ENCODE peak calls at places on chromosomes 4 and X, in seven cellular contexts. N is HepG2, X is WTC11, P is GM12865, V is Panc1, O is tibial artery, W is body of pancreas. T is an unnamed sample.

GRCh38 chrX:47351706-47352105 is 18.7 kb upstream of the ZNF157 start:
- DNase-seq in O (no peak), X (no peak), V (no peak), N (no peak), P (no peak), W (no peak), T (no peak)

GRCh38 chrX:25206761-25207160 is 191.0 kb upstream of the ARX start:
- DNase-seq in X (no peak), N (no peak), O (no peak), V (no peak), W (no peak), P (no peak), T (no peak)

GRCh38 chr4:106594291-106594952 is 225.8 kb upstream of the GIMD1 start:
- DNase-seq in W (no peak), O (no peak), P (no peak), V (no peak), X (no peak), N (no peak), T (no peak)

GRCh38 chr4:144176476-144176875 is 36.0 kb upstream of the GYPA start:
- DNase-seq in O (no peak), P (no peak), W (no peak), V (no peak), N (no peak), X (no peak), T (no peak)

GRCh38 chrX:52082578-52082977 is 13.6 kb upstream of the MAGED4B start:
- DNase-seq in O (no peak), P (no peak), N (no peak), V (no peak), W (no peak), X (no peak), T (no peak)

GRCh38 chrX:16992902-16993301 is 46.4 kb downstream of the REPS2 start:
- DNase-seq in V (no peak), N (no peak), W (no peak), O (no peak), X (no peak), P (no peak), T (no peak)

GRCh38 chrX:119758682-119759332 is 419 bp downstream of the SOWAHD start:
- DNase-seq in W (no peak), N (no peak), P (peak), V (no peak), O (no peak), X (peak), T (no peak)

GRCh38 chr4:165700855-165701254 is 172.2 kb upstream of the TLL1 start:
- DNase-seq in N (peak), X (peak), V (no peak), W (no peak), O (no peak), P (peak), T (no peak)

GRCh38 chr4:140604544-140604943 is 35.8 kb upstream of the UCP1 start:
- DNase-seq in O (no peak), N (no peak), P (no peak), W (no peak), X (no peak), V (no peak), T (no peak)
- TF ChIP-seq CTCF in O (no peak), N (no peak), P (no peak), W (no peak), X (no peak), V (no peak), T (no peak)

GRCh38 chrX:49192722-49193328 is 6.7 kb upstream of the PRICKLE3 start:
- DNase-seq in N (no peak), P (peak), X (peak), W (peak), V (no peak), O (no peak), T (no peak)
- TF ChIP-seq CTCF in N (peak), P (peak), X (peak), W (peak), V (peak), O (peak), T (peak)

GRCh38 chrX:22383988-22384387 is 111.3 kb downstream of the CBLL2 start:
- DNase-seq in W (no peak), V (no peak), N (no peak), O (no peak), P (peak), X (peak), T (no peak)
- TF ChIP-seq CTCF in W (no peak), V (no peak), N (no peak), O (no peak), P (no peak), X (no peak), T (no peak)

GRCh38 chr4:6720202-6720699 is 4.3 kb downstream of the BLOC1S4 start:
- DNase-seq in N (peak), W (peak), O (peak), P (peak), X (peak), V (no peak), T (peak)

GRCh38 chr4:6719611-6720179 is 3.7 kb downstream of the BLOC1S4 start:
- DNase-seq in X (no peak), V (no peak), O (no peak), N (no peak), P (no peak), W (no peak), T (no peak)

GRCh38 chr4:6718932-6719610 is 3.1 kb downstream of the BLOC1S4 start:
- DNase-seq in N (no peak), P (no peak), V (no peak), W (no peak), X (no peak), O (no peak), T (no peak)

GRCh38 chr4:6722891-6723290 is 6.9 kb downstream of the BLOC1S4 start:
- DNase-seq in V (no peak), P (no peak), X (no peak), O (no peak), N (no peak), W (no peak), T (no peak)

GRCh38 chr4:6721121-6721520 is 5.1 kb downstream of the BLOC1S4 start:
- DNase-seq in P (no peak), N (no peak), O (no peak), X (no peak), V (no peak), W (no peak), T (no peak)
- TF ChIP-seq CTCF in P (no peak), N (no peak), O (no peak), X (no peak), V (no peak), W (no peak), T (no peak)

DNA sequence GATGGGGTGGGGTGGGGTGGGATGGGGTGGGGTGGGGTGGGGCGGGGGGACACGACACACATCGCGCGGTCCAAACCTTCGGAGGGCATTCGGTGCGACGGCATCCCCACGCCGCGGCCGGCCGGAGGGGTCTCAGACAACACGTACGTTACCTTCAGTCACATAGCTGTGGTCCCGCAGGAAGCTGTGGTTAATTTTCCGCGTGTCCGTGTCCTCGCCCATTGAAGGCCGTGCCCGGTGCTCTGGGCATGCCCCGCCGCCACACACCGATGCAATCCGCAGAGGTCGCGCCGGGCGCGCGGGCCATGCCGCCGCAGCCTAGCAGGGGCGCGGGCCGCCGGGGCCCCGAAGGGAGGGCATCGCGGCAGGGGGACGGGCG is 417 bp downstream of the PPP2R2C start:
- DNase-seq in V (no peak), P (no peak), N (no peak), X (no peak), W (no peak), O (no peak), T (no peak)
- TF ChIP-seq CTCF in V (no peak), P (no peak), N (no peak), X (no peak), W (no peak), O (no peak), T (no peak)

GRCh38 chr4:180449395-180449956 is 1793.7 kb upstream of the TENM3 start:
- DNase-seq in N (peak), O (no peak), P (peak), W (no peak), X (peak), V (no peak), T (peak)
- TF ChIP-seq CTCF in N (peak), O (no peak), P (peak), W (no peak), X (peak), V (peak), T (peak)

DNA sequence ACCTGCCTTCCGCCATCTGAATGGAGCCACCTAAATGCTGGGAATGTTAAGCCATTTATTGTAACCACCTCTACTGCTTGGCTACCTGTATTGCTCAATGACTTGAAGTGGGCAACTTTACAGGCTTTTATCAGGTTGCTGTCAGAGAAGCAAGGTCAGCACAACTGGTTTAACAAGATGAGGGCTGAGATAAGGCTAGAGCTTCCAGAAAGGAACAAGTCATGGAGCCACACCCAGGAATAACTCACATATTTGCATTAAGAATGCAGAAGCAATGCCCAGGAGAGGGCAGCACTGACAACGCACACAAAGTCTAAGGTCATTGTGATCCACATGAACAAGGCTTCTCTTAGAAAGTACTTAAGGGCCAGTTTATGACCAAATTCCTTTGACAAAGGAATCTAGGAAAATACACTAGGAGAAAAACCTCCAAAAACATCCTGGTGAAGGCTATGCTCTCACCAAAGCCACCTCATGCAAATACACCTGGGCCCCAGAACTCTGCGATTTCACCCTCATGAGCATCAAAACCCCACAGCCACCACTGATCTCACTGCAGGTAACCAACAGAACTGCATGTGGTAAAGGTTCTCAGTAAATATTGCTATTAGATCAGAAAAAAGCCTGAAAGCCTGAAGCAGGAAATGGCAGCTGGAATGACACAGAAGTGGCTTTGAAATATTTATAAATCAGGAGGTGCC is 15.0 kb upstream of the STS start:
- DNase-seq in P (peak), X (peak), V (no peak), O (no peak), N (peak), W (peak), T (no peak)
- TF ChIP-seq CTCF in P (peak), X (no peak), V (peak), O (no peak), N (peak), W (no peak), T (peak)

GRCh38 chr4:47701286-47701685 is 136.6 kb downstream of the CORIN start:
- DNase-seq in N (no peak), V (no peak), O (no peak), W (no peak), X (no peak), P (no peak), T (no peak)

GRCh38 chr4:47703964-47704363 is 133.9 kb downstream of the CORIN start:
- DNase-seq in P (no peak), V (no peak), X (no peak), W (peak), N (no peak), O (no peak), T (no peak)

GRCh38 chr4:47704693-47705325 is 133.1 kb downstream of the CORIN start:
- DNase-seq in W (peak), V (no peak), N (peak), P (peak), O (no peak), X (peak), T (peak)

GRCh38 chr4:47703008-47703407 is 134.9 kb downstream of the CORIN start:
- DNase-seq in N (no peak), V (no peak), W (no peak), P (no peak), O (no peak), X (no peak), T (no peak)

GRCh38 chr4:47705326-47705981 is 132.4 kb downstream of the CORIN start:
- DNase-seq in O (no peak), X (no peak), W (no peak), P (peak), V (no peak), N (peak), T (peak)
- TF ChIP-seq CTCF in O (no peak), X (no peak), W (no peak), P (peak), V (peak), N (peak), T (peak)